ENCODE peak calls at places on chromosomes 12 and 14, in five cellular contexts. C is neuronal stem cell, M is H1, D is mesendoderm, J is IMR-90. K is an unnamed sample. For H3K36me3, the result is how much of the 10 kb centered on the place peaks cover.

GRCh38 chr14:54177861-54178591 is 218.8 kb upstream of the CDKN3 start:
- DNase-seq in C (no peak), M (no peak), D (no peak), J (peak), K (peak)

GRCh38 chr12:11649413-11650278 is at the start of gene ETV6:
- DNase-seq in C (peak), M (no peak), D (peak), J (peak), K (peak)

GRCh38 chr12:132952371-132953162 is 3.5 kb downstream of the ZNF605 start:
- DNase-seq in C (no peak), M (no peak), D (no peak), J (no peak), K (no peak)

GRCh38 chr12:65649126-65649525 is 175.2 kb upstream of the HMGA2 start:
- DNase-seq in C (no peak), M (no peak), D (no peak), J (peak), K (peak)

GRCh38 chr12:115174928-115175327 is 491.0 kb upstream of the TBX3 start:
- DNase-seq in C (no peak), M (no peak), D (peak), J (no peak), K (peak)

GRCh38 chr12:64675795-64676194 is 65.5 kb downstream of the RASSF3 start:
- DNase-seq in C (no peak), M (no peak), D (no peak), J (no peak), K (peak)

GRCh38 chr12:58537278-58537677 is 383.0 kb downstream of the LRIG3 start:
- DNase-seq in C (no peak), M (no peak), D (no peak), J (peak), K (peak)

GRCh38 chr12:75000120-75000519 is 209.5 kb downstream of the KCNC2 start:
- DNase-seq in C (no peak), M (no peak), D (no peak), J (no peak), K (no peak)

GRCh38 chr12:55955800-55956508 is 9.9 kb downstream of the PMEL start:
- DNase-seq in C (no peak), M (no peak), D (peak), J (peak), K (peak)

GRCh38 chr14:90785474-90785873 is 30.8 kb downstream of the TTC7B start:
- DNase-seq in C (no peak), M (no peak), D (peak), J (no peak), K (no peak)

GRCh38 chr12:117850048-117850447 is 118.7 kb downstream of the KSR2 start:
- DNase-seq in C (peak), M (peak), D (peak), J (peak), K (peak)

GRCh38 chr14:72901361-72901760 is 7.5 kb upstream of the DPF3 start:
- DNase-seq in C (no peak), M (no peak), D (no peak), J (no peak), K (no peak)

GRCh38 chr14:92553456-92553855 is 39.9 kb downstream of the RIN3 start:
- DNase-seq in C (no peak), M (no peak), D (peak), J (peak), K (peak)

GRCh38 chr14:103530390-103530789 is 1.4 kb downstream of the TRMT61A start:
- DNase-seq in C (no peak), M (no peak), D (peak), J (peak), K (peak)
- H3K18ac ChIP-seq in C (no peak), M (no peak), D (no peak), J (no peak), K (no peak)

GRCh38 chr12:57212701-57213067 is 3.9 kb upstream of the NXPH4 start:
- DNase-seq in C (no peak), M (no peak), D (peak), J (no peak), K (no peak)
- H3K36me3 ChIP-seq in C (half or more), M (under half), D (under half), J (half or more), K (half or more)

GRCh38 chr12:2812290-2813213 is at the start of gene ITFG2:
- DNase-seq in C (peak), M (peak), D (peak), J (peak), K (peak)
- H3K18ac ChIP-seq in C (peak), M (peak), D (no peak), J (peak), K (peak)

GRCh38 chr12:6233121-6233971 is 33.1 kb downstream of the CD9 start:
- DNase-seq in C (no peak), M (no peak), D (no peak), J (no peak), K (no peak)
- H3K36me3 ChIP-seq in C (under half), M (under half), D (under half), J (under half), K (half or more)

GRCh38 chr12:27859648-27860047 is 79.6 kb upstream of the MANSC4 start:
- DNase-seq in C (no peak), M (no peak), D (peak), J (no peak), K (peak)
- H3K18ac ChIP-seq in C (no peak), M (no peak), D (no peak), J (no peak), K (peak)

GRCh38 chr12:50699940-50700339 is 64.0 kb upstream of the ATF1 start:
- DNase-seq in C (no peak), M (no peak), D (no peak), J (no peak), K (no peak)
- H3K36me3 ChIP-seq in C (half or more), M (under half), D (under half), J (under half), K (under half)

DNA sequence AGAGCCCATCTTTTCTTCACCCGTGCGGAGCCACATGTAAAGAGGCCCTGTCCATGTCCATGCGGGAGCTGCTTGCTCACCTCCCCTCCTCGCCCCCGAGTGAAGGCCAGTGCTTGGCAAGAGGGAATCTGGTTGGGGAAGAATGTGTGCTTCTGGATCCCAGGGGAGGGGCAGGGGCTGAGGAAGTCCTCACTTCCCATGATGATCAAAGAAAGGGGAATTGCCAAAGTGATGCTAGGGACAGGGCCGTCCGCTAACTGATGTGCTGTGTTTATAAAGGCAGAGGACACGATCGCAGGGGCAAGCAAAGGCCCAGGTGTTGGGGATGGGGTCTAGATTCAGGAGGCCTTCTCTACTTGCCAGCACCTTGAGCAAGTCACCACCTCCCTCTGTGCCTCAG is 137.4 kb upstream of the PRMT8 start:
- DNase-seq in C (no peak), M (no peak), D (no peak), J (no peak), K (no peak)
- H3K18ac ChIP-seq in C (no peak), M (no peak), D (no peak), J (no peak), K (no peak)

GRCh38 chr12:57097554-57097835 is 8.6 kb downstream of the NAB2 start:
- DNase-seq in C (no peak), M (no peak), D (no peak), J (no peak), K (no peak)

GRCh38 chr12:57096748-57097553 is 8.0 kb downstream of the NAB2 start:
- DNase-seq in C (no peak), M (no peak), D (no peak), J (no peak), K (no peak)

GRCh38 chr12:57094194-57095160 is 5.6 kb downstream of the NAB2 start:
- DNase-seq in C (no peak), M (no peak), D (no peak), J (no peak), K (no peak)

GRCh38 chr12:57095440-57095839 is 6.5 kb downstream of the NAB2 start:
- DNase-seq in C (no peak), M (no peak), D (no peak), J (no peak), K (no peak)

DNA sequence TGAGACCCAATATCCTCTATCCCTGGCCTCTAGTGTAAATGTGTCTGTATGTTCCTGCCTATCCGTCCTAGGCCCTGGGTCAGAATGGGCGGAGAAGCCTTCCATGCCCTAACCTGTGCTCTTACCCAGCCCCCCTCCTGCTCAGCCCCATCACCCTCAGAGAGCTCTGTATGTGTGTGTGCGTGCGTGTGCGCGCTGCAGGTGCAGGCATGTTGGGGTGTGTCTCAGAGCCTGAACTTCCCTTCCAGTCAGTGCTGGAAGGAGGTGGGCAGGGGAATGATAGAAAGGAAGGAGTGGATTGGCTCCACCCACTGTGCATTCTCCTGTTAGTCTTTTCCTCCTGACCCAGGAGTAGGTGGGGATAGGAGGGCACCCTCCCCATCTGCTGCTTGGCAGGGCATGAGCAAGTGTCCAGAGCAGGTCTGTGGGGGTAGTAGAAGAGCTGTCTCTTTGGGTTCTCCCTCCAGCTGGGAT is 7.2 kb downstream of the NAB2 start:
- DNase-seq in C (no peak), M (no peak), D (no peak), J (no peak), K (no peak)
- H3K36me3 ChIP-seq in C (half or more), M (under half), D (under half), J (half or more), K (half or more)